ENCODE peak calls at places on chromosomes 2 and 18, in five cellular contexts. One of them, this sample, is unnamed.

GRCh38 chr2:189115126-189115525 is 64.4 kb downstream of the COL5A2 start:
- DNase-seq in foreskin keratinocyte: no peak
- DNase-seq in A549: no peak
- DNase-seq in left lung: no peak
- DNase-seq in effector memory CD4-positive, alpha-beta T cell: no peak
- DNase-seq in this sample: no peak

GRCh38 chr2:114949228-114949804 is 506.9 kb downstream of the DPP10 start:
- DNase-seq in effector memory CD4-positive, alpha-beta T cell: no peak
- DNase-seq in foreskin keratinocyte: no peak
- DNase-seq in A549: no peak
- DNase-seq in left lung: no peak
- DNase-seq in this sample: no peak

GRCh38 chr2:30109856-30110255 is 37.0 kb upstream of the YPEL5 start:
- DNase-seq in left lung: no peak
- DNase-seq in effector memory CD4-positive, alpha-beta T cell: no peak
- DNase-seq in A549: no peak
- DNase-seq in foreskin keratinocyte: peak; percentile 5
- DNase-seq in this sample: no peak

GRCh38 chr2:18432999-18433398 is 127.5 kb downstream of the RDH14 start:
- DNase-seq in left lung: peak; percentile 39
- DNase-seq in A549: no peak
- DNase-seq in foreskin keratinocyte: no peak
- DNase-seq in effector memory CD4-positive, alpha-beta T cell: no peak
- DNase-seq in this sample: no peak

GRCh38 chr2:120343433-120344105 is 2.4 kb upstream of the INHBB start:
- DNase-seq in effector memory CD4-positive, alpha-beta T cell: no peak
- DNase-seq in left lung: peak; percentile 81
- DNase-seq in A549: peak; percentile 91
- DNase-seq in foreskin keratinocyte: no peak
- DNase-seq in this sample: peak; percentile 86

GRCh38 chr18:74682998-74683311 is 85.3 kb downstream of the ZNF407 start:
- DNase-seq in A549: no peak
- DNase-seq in effector memory CD4-positive, alpha-beta T cell: no peak
- DNase-seq in foreskin keratinocyte: peak; percentile 18
- DNase-seq in left lung: no peak
- DNase-seq in this sample: no peak

GRCh38 chr2:239590276-239590675 is 189.5 kb upstream of the HDAC4 start:
- DNase-seq in left lung: peak; percentile 0
- DNase-seq in foreskin keratinocyte: no peak
- DNase-seq in effector memory CD4-positive, alpha-beta T cell: no peak
- DNase-seq in A549: no peak
- DNase-seq in this sample: peak; percentile 42

GRCh38 chr2:30705711-30706533 is 101.3 kb downstream of the CAPN13 start:
- DNase-seq in effector memory CD4-positive, alpha-beta T cell: no peak
- DNase-seq in left lung: no peak
- DNase-seq in A549: no peak
- DNase-seq in foreskin keratinocyte: no peak
- DNase-seq in this sample: no peak

GRCh38 chr2:609520-610280 is 67.5 kb downstream of the TMEM18 start:
- DNase-seq in A549: no peak
- DNase-seq in effector memory CD4-positive, alpha-beta T cell: no peak
- DNase-seq in left lung: no peak
- DNase-seq in foreskin keratinocyte: no peak
- DNase-seq in this sample: no peak

GRCh38 chr18:35256947-35257346 is 16.1 kb downstream of the ZNF397 start:
- DNase-seq in effector memory CD4-positive, alpha-beta T cell: no peak
- DNase-seq in left lung: no peak
- DNase-seq in A549: no peak
- DNase-seq in foreskin keratinocyte: no peak
- DNase-seq in this sample: no peak

GRCh38 chr2:177551989-177552413 is 159.4 kb downstream of the AGPS start:
- DNase-seq in A549: peak; percentile 25
- DNase-seq in effector memory CD4-positive, alpha-beta T cell: no peak
- DNase-seq in foreskin keratinocyte: no peak
- DNase-seq in left lung: peak; percentile 67
- DNase-seq in this sample: peak; percentile 54

GRCh38 chr18:46416706-46417638 is 240.0 kb downstream of the LOXHD1 start:
- DNase-seq in effector memory CD4-positive, alpha-beta T cell: no peak
- DNase-seq in A549: peak; percentile 40
- DNase-seq in left lung: no peak
- DNase-seq in foreskin keratinocyte: no peak
- DNase-seq in this sample: peak; percentile 21

GRCh38 chr2:24175631-24176030 is 778 bp downstream of the FAM228A start:
- DNase-seq in foreskin keratinocyte: no peak
- DNase-seq in effector memory CD4-positive, alpha-beta T cell: no peak
- DNase-seq in left lung: no peak
- DNase-seq in A549: no peak
- DNase-seq in this sample: no peak

GRCh38 chr18:58527116-58528010 is 101.5 kb downstream of the ALPK2 start:
- DNase-seq in effector memory CD4-positive, alpha-beta T cell: no peak
- DNase-seq in foreskin keratinocyte: no peak
- DNase-seq in left lung: no peak
- DNase-seq in A549: peak; percentile 92
- DNase-seq in this sample: no peak

GRCh38 chr2:43074052-43074451 is 152.4 kb downstream of the ZFP36L2 start:
- DNase-seq in effector memory CD4-positive, alpha-beta T cell: no peak
- DNase-seq in left lung: no peak
- DNase-seq in foreskin keratinocyte: no peak
- DNase-seq in A549: no peak
- DNase-seq in this sample: no peak

GRCh38 chr2:26068602-26069298 is 34.9 kb downstream of the RAB10 start:
- DNase-seq in effector memory CD4-positive, alpha-beta T cell: peak; percentile 17
- DNase-seq in left lung: no peak
- DNase-seq in foreskin keratinocyte: peak; percentile 68
- DNase-seq in A549: peak; percentile 81
- DNase-seq in this sample: no peak

GRCh38 chr2:65379721-65380171 is 52.7 kb downstream of the SPRED2 start:
- DNase-seq in foreskin keratinocyte: no peak
- DNase-seq in A549: no peak
- DNase-seq in effector memory CD4-positive, alpha-beta T cell: no peak
- DNase-seq in left lung: no peak
- DNase-seq in this sample: no peak

GRCh38 chr18:75023473-75023872 is 185.5 kb downstream of the PTGR3 start:
- DNase-seq in effector memory CD4-positive, alpha-beta T cell: no peak
- DNase-seq in left lung: no peak
- DNase-seq in A549: no peak
- DNase-seq in foreskin keratinocyte: no peak
- DNase-seq in this sample: no peak

GRCh38 chr2:4272261-4272858 is 569.0 kb downstream of the DCDC2C start:
- DNase-seq in effector memory CD4-positive, alpha-beta T cell: no peak
- DNase-seq in A549: no peak
- DNase-seq in left lung: no peak
- DNase-seq in foreskin keratinocyte: no peak
- DNase-seq in this sample: no peak

GRCh38 chr2:160200921-160201320 is 849 bp upstream of the ITGB6 start:
- DNase-seq in A549: no peak
- DNase-seq in left lung: no peak
- DNase-seq in foreskin keratinocyte: no peak
- DNase-seq in effector memory CD4-positive, alpha-beta T cell: no peak
- DNase-seq in this sample: no peak

GRCh38 chr2:160201849-160202539 is 1.9 kb upstream of the ITGB6 start:
- DNase-seq in A549: no peak
- DNase-seq in effector memory CD4-positive, alpha-beta T cell: no peak
- DNase-seq in foreskin keratinocyte: no peak
- DNase-seq in left lung: no peak
- DNase-seq in this sample: no peak

GRCh38 chr2:160199053-160199452 is 1.0 kb downstream of the ITGB6 start:
- DNase-seq in A549: no peak
- DNase-seq in foreskin keratinocyte: no peak
- DNase-seq in left lung: no peak
- DNase-seq in effector memory CD4-positive, alpha-beta T cell: no peak
- DNase-seq in this sample: no peak

GRCh38 chr2:160197587-160197986 is 2.5 kb downstream of the ITGB6 start:
- DNase-seq in foreskin keratinocyte: no peak
- DNase-seq in left lung: no peak
- DNase-seq in A549: no peak
- DNase-seq in effector memory CD4-positive, alpha-beta T cell: no peak
- DNase-seq in this sample: no peak

GRCh38 chr2:160199683-160200389 is at the start of gene ITGB6:
- DNase-seq in foreskin keratinocyte: peak; percentile 39
- DNase-seq in A549: no peak
- DNase-seq in left lung: no peak
- DNase-seq in effector memory CD4-positive, alpha-beta T cell: no peak
- DNase-seq in this sample: no peak
- H3K4me1 ChIP-seq in foreskin keratinocyte: peaks cover 2% of the 10 kb centered on the region
- H3K4me1 ChIP-seq in A549: peaks cover 14% of the 10 kb centered on the region
- H3K4me1 ChIP-seq in left lung: no peaks in the 10 kb centered on the region
- H3K4me1 ChIP-seq in effector memory CD4-positive, alpha-beta T cell: no peaks in the 10 kb centered on the region
- H3K4me1 ChIP-seq in this sample: no peaks in the 10 kb centered on the region

DNA sequence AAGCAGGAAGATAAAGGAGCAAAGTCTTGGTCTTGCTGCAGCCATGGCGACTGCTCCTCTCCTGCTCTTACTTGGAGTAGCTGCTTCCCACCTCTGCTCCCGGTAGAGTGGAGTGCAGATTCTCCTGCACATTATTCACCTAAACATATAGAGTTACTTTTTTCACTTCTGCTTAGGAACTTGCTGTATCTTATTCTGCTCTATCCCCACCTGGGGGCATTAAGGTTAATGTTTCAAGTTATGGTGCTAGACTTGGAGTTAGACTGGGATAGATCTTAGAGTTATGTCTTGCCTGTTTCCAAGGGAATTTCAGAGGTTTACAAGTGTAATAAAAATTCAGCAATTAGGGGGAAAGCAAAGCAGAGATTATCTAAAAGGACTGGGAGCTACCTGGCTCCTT is 144.2 kb downstream of the SETBP1 start:
- DNase-seq in left lung: no peak
- DNase-seq in foreskin keratinocyte: no peak
- DNase-seq in effector memory CD4-positive, alpha-beta T cell: no peak
- DNase-seq in A549: no peak
- DNase-seq in this sample: no peak
- H3K4me1 ChIP-seq in left lung: peaks cover 14% of the 10 kb centered on the region
- H3K4me1 ChIP-seq in foreskin keratinocyte: peaks cover 33% of the 10 kb centered on the region
- H3K4me1 ChIP-seq in effector memory CD4-positive, alpha-beta T cell: no peaks in the 10 kb centered on the region
- H3K4me1 ChIP-seq in A549: peaks cover 66% of the 10 kb centered on the region
- H3K4me1 ChIP-seq in this sample: peaks cover 5% of the 10 kb centered on the region

GRCh38 chr2:205712983-205713531 is 30.8 kb downstream of the NRP2 start:
- DNase-seq in left lung: no peak
- DNase-seq in A549: no peak
- DNase-seq in foreskin keratinocyte: no peak
- DNase-seq in effector memory CD4-positive, alpha-beta T cell: no peak
- DNase-seq in this sample: no peak
- H3K4me1 ChIP-seq in left lung: peaks cover 41% of the 10 kb centered on the region
- H3K4me1 ChIP-seq in A549: peaks cover 87% of the 10 kb centered on the region
- H3K4me1 ChIP-seq in foreskin keratinocyte: peaks cover 15% of the 10 kb centered on the region
- H3K4me1 ChIP-seq in effector memory CD4-positive, alpha-beta T cell: no peaks in the 10 kb centered on the region
- H3K4me1 ChIP-seq in this sample: no peaks in the 10 kb centered on the region

GRCh38 chr2:100752628-100753333 is 67.2 kb upstream of the NPAS2 start:
- DNase-seq in foreskin keratinocyte: peak; percentile 89
- DNase-seq in A549: peak; percentile 59
- DNase-seq in left lung: no peak
- DNase-seq in effector memory CD4-positive, alpha-beta T cell: no peak
- DNase-seq in this sample: no peak
- H3K4me1 ChIP-seq in foreskin keratinocyte: peaks cover 28% of the 10 kb centered on the region
- H3K4me1 ChIP-seq in A549: peaks cover 53% of the 10 kb centered on the region
- H3K4me1 ChIP-seq in left lung: peaks cover 10% of the 10 kb centered on the region
- H3K4me1 ChIP-seq in effector memory CD4-positive, alpha-beta T cell: no peaks in the 10 kb centered on the region
- H3K4me1 ChIP-seq in this sample: peaks cover 5% of the 10 kb centered on the region

GRCh38 chr2:96208144-96209010 is at the start of gene STARD7:
- DNase-seq in effector memory CD4-positive, alpha-beta T cell: peak; percentile 92
- DNase-seq in foreskin keratinocyte: peak; percentile 92
- DNase-seq in left lung: peak; percentile 98
- DNase-seq in A549: peak; percentile 99
- DNase-seq in this sample: peak; percentile 100

GRCh38 chr2:96209011-96209728 is 543 bp upstream of the STARD7 start:
- DNase-seq in left lung: no peak
- DNase-seq in foreskin keratinocyte: no peak
- DNase-seq in effector memory CD4-positive, alpha-beta T cell: no peak
- DNase-seq in A549: no peak
- DNase-seq in this sample: no peak

GRCh38 chr2:96207778-96208143 is 866 bp downstream of the STARD7 start:
- DNase-seq in foreskin keratinocyte: no peak
- DNase-seq in left lung: no peak
- DNase-seq in A549: no peak
- DNase-seq in effector memory CD4-positive, alpha-beta T cell: no peak
- DNase-seq in this sample: no peak

GRCh38 chr2:96205888-96206287 is 2.7 kb downstream of the STARD7 start:
- DNase-seq in left lung: no peak
- DNase-seq in effector memory CD4-positive, alpha-beta T cell: no peak
- DNase-seq in foreskin keratinocyte: no peak
- DNase-seq in A549: no peak
- DNase-seq in this sample: no peak

GRCh38 chr2:96207073-96207777 is 1.4 kb downstream of the STARD7 start:
- DNase-seq in effector memory CD4-positive, alpha-beta T cell: no peak
- DNase-seq in left lung: no peak
- DNase-seq in foreskin keratinocyte: no peak
- DNase-seq in A549: no peak
- DNase-seq in this sample: no peak
- H3K4me1 ChIP-seq in effector memory CD4-positive, alpha-beta T cell: peaks cover 29% of the 10 kb centered on the region
- H3K4me1 ChIP-seq in left lung: peaks cover 65% of the 10 kb centered on the region
- H3K4me1 ChIP-seq in foreskin keratinocyte: peaks cover 30% of the 10 kb centered on the region
- H3K4me1 ChIP-seq in A549: peaks cover 54% of the 10 kb centered on the region
- H3K4me1 ChIP-seq in this sample: no peaks in the 10 kb centered on the region

DNA sequence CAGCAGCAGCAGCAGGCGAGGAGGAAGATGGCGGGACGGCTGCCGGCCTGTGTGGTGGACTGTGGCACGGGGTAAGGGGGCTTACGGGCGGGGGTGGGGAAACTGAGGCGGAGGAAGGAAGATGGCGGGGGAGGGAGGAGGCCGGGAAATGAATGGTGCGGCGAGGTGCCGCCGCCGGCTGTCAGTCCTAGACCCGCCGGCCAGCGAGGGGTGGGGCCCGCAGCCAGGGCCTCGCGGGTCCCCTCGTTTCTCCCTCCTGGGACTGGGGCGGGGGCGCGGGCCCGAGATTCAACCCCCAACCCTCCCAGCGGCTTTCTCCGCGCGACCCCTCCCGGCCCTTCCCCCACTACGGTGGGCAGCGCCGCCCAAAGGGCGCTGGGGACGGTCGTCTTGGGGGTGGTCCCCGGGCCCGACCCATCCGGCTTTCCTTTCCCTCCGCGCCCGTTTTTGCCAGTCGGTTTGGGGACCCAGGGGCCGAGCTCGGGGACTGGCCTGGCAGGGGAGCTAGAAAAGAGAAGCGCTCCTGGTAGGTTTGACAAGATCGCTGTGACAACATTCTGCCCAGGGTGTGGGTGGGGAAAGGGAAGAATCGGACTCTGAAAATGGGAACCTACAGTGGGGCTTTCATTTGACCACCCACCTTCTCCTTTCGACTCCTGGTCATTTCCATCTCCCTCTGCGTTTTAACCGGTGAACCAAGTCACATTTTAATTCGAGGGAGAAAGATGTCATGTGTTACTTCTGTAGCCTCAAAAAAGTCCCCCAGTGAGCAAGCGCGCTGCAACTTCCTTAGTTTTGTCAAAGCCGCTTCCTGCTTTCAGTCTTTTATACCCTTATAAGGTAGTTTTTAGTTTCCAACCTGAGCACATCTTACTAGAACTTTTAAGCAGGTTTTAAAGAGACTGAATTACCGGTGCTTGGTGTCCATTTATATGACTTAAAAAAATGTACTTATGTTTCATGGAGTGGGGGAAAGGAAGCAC is 655 bp downstream of the ACTR3 start:
- DNase-seq in A549: peak; percentile 69
- DNase-seq in effector memory CD4-positive, alpha-beta T cell: peak; percentile 67
- DNase-seq in left lung: peak; percentile 83
- DNase-seq in foreskin keratinocyte: peak; percentile 56
- DNase-seq in this sample: peak; percentile 83
- H3K4me1 ChIP-seq in A549: peaks cover 60% of the 10 kb centered on the region
- H3K4me1 ChIP-seq in effector memory CD4-positive, alpha-beta T cell: peaks cover 38% of the 10 kb centered on the region
- H3K4me1 ChIP-seq in left lung: peaks cover 79% of the 10 kb centered on the region
- H3K4me1 ChIP-seq in foreskin keratinocyte: peaks cover 31% of the 10 kb centered on the region
- H3K4me1 ChIP-seq in this sample: peaks cover 4% of the 10 kb centered on the region

GRCh38 chr18:49371073-49371472 is 89.4 kb downstream of the DYM start:
- DNase-seq in effector memory CD4-positive, alpha-beta T cell: no peak
- DNase-seq in A549: no peak
- DNase-seq in foreskin keratinocyte: no peak
- DNase-seq in left lung: no peak
- DNase-seq in this sample: no peak
- H3K4me1 ChIP-seq in effector memory CD4-positive, alpha-beta T cell: no peaks in the 10 kb centered on the region
- H3K4me1 ChIP-seq in A549: no peaks in the 10 kb centered on the region
- H3K4me1 ChIP-seq in foreskin keratinocyte: peaks cover 3% of the 10 kb centered on the region
- H3K4me1 ChIP-seq in left lung: no peaks in the 10 kb centered on the region
- H3K4me1 ChIP-seq in this sample: no peaks in the 10 kb centered on the region

This sample was measured in aorta.